ENCODE peak calls at places on chromosomes 13 and 19, in ten cellular contexts. One of them, this sample, is unnamed.

GRCh38 chr13:23794267-23795161 is 94.7 kb downstream of the MIPEP start:
- DNase-seq in uterus: no peak
- DNase-seq in A549: no peak
- DNase-seq in GM12878: peak
- DNase-seq in stomach: no peak
- DNase-seq in Peyer's patch: no peak
- DNase-seq in tibial nerve: no peak
- DNase-seq in esophagus squamous epithelium: no peak
- DNase-seq in ovary: no peak
- DNase-seq in NB4: no peak
- DNase-seq in this sample: no peak

GRCh38 chr13:44796597-44797517 is 192.4 kb downstream of the NUFIP1 start:
- DNase-seq in NB4: peak
- DNase-seq in Peyer's patch: no peak
- DNase-seq in tibial nerve: no peak
- DNase-seq in stomach: peak
- DNase-seq in uterus: no peak
- DNase-seq in esophagus squamous epithelium: no peak
- DNase-seq in A549: no peak
- DNase-seq in ovary: no peak
- DNase-seq in GM12878: no peak
- DNase-seq in this sample: no peak

GRCh38 chr19:13121551-13122274 is 3.6 kb downstream of the NACC1 start:
- DNase-seq in stomach: no peak
- DNase-seq in ovary: no peak
- DNase-seq in uterus: no peak
- DNase-seq in A549: no peak
- DNase-seq in Peyer's patch: no peak
- DNase-seq in tibial nerve: no peak
- DNase-seq in NB4: no peak
- DNase-seq in GM12878: no peak
- DNase-seq in esophagus squamous epithelium: no peak
- DNase-seq in this sample: no peak

GRCh38 chr13:66940113-66940512 is 290.0 kb downstream of the PCDH9 start:
- DNase-seq in stomach: no peak
- DNase-seq in A549: no peak
- DNase-seq in tibial nerve: no peak
- DNase-seq in uterus: no peak
- DNase-seq in esophagus squamous epithelium: no peak
- DNase-seq in Peyer's patch: no peak
- DNase-seq in GM12878: no peak
- DNase-seq in ovary: no peak
- DNase-seq in NB4: no peak
- DNase-seq in this sample: no peak

GRCh38 chr13:106919638-106920037 is 351.7 kb upstream of the ARGLU1 start:
- DNase-seq in GM12878: no peak
- DNase-seq in tibial nerve: no peak
- DNase-seq in Peyer's patch: no peak
- DNase-seq in A549: no peak
- DNase-seq in uterus: peak
- DNase-seq in NB4: no peak
- DNase-seq in stomach: no peak
- DNase-seq in esophagus squamous epithelium: no peak
- DNase-seq in ovary: peak
- DNase-seq in this sample: no peak

GRCh38 chr13:46961719-46962118 is 64.9 kb upstream of the HTR2A start:
- DNase-seq in uterus: no peak
- DNase-seq in ovary: no peak
- DNase-seq in GM12878: peak
- DNase-seq in NB4: peak
- DNase-seq in stomach: no peak
- DNase-seq in A549: no peak
- DNase-seq in Peyer's patch: no peak
- DNase-seq in esophagus squamous epithelium: no peak
- DNase-seq in tibial nerve: no peak
- DNase-seq in this sample: no peak

GRCh38 chr19:1213391-1214286 is 8.1 kb downstream of the STK11 start:
- DNase-seq in A549: no peak
- DNase-seq in stomach: peak
- DNase-seq in ovary: no peak
- DNase-seq in esophagus squamous epithelium: no peak
- DNase-seq in Peyer's patch: peak
- DNase-seq in tibial nerve: no peak
- DNase-seq in GM12878: peak
- DNase-seq in NB4: no peak
- DNase-seq in uterus: peak
- DNase-seq in this sample: no peak

GRCh38 chr19:10207026-10207425 is 12.3 kb upstream of the DNMT1 start:
- DNase-seq in GM12878: no peak
- DNase-seq in NB4: peak
- DNase-seq in A549: no peak
- DNase-seq in stomach: no peak
- DNase-seq in esophagus squamous epithelium: no peak
- DNase-seq in ovary: no peak
- DNase-seq in Peyer's patch: no peak
- DNase-seq in tibial nerve: no peak
- DNase-seq in uterus: no peak
- DNase-seq in this sample: no peak

GRCh38 chr13:95677564-95678386 is 836 bp downstream of the DNAJC3 start:
- DNase-seq in stomach: no peak
- DNase-seq in uterus: peak
- DNase-seq in esophagus squamous epithelium: no peak
- DNase-seq in Peyer's patch: peak
- DNase-seq in tibial nerve: no peak
- DNase-seq in NB4: peak
- DNase-seq in A549: peak
- DNase-seq in GM12878: no peak
- DNase-seq in ovary: no peak
- DNase-seq in this sample: no peak

GRCh38 chr13:66659291-66660012 is 570.7 kb downstream of the PCDH9 start:
- DNase-seq in ovary: no peak
- DNase-seq in uterus: no peak
- DNase-seq in A549: peak
- DNase-seq in NB4: no peak
- DNase-seq in GM12878: no peak
- DNase-seq in esophagus squamous epithelium: no peak
- DNase-seq in Peyer's patch: no peak
- DNase-seq in stomach: no peak
- DNase-seq in tibial nerve: no peak
- DNase-seq in this sample: no peak

GRCh38 chr19:16530540-16531379 is 11.5 kb downstream of the CHERP start:
- DNase-seq in A549: no peak
- DNase-seq in GM12878: no peak
- DNase-seq in tibial nerve: no peak
- DNase-seq in NB4: no peak
- DNase-seq in Peyer's patch: no peak
- DNase-seq in stomach: no peak
- DNase-seq in ovary: no peak
- DNase-seq in esophagus squamous epithelium: no peak
- DNase-seq in uterus: no peak
- DNase-seq in this sample: no peak

GRCh38 chr13:61531383-61532065 is 115.9 kb upstream of the PCDH20 start:
- DNase-seq in NB4: peak
- DNase-seq in ovary: no peak
- DNase-seq in esophagus squamous epithelium: no peak
- DNase-seq in stomach: no peak
- DNase-seq in GM12878: peak
- DNase-seq in uterus: no peak
- DNase-seq in Peyer's patch: no peak
- DNase-seq in A549: no peak
- DNase-seq in tibial nerve: no peak
- DNase-seq in this sample: no peak

GRCh38 chr19:46621191-46622117 is 3.4 kb downstream of the PTGIR start:
- DNase-seq in stomach: no peak
- DNase-seq in NB4: no peak
- DNase-seq in tibial nerve: no peak
- DNase-seq in ovary: no peak
- DNase-seq in A549: no peak
- DNase-seq in esophagus squamous epithelium: no peak
- DNase-seq in uterus: no peak
- DNase-seq in Peyer's patch: no peak
- DNase-seq in GM12878: no peak
- DNase-seq in this sample: no peak
- TF ChIP-seq CTCF in stomach: no peak
- TF ChIP-seq CTCF in NB4: peak
- TF ChIP-seq CTCF in tibial nerve: peak
- TF ChIP-seq CTCF in ovary: no peak
- TF ChIP-seq CTCF in A549: no peak
- TF ChIP-seq CTCF in esophagus squamous epithelium: no peak
- TF ChIP-seq CTCF in uterus: no peak
- TF ChIP-seq CTCF in Peyer's patch: no peak
- TF ChIP-seq CTCF in GM12878: peak
- TF ChIP-seq CTCF in this sample: no peak

DNA sequence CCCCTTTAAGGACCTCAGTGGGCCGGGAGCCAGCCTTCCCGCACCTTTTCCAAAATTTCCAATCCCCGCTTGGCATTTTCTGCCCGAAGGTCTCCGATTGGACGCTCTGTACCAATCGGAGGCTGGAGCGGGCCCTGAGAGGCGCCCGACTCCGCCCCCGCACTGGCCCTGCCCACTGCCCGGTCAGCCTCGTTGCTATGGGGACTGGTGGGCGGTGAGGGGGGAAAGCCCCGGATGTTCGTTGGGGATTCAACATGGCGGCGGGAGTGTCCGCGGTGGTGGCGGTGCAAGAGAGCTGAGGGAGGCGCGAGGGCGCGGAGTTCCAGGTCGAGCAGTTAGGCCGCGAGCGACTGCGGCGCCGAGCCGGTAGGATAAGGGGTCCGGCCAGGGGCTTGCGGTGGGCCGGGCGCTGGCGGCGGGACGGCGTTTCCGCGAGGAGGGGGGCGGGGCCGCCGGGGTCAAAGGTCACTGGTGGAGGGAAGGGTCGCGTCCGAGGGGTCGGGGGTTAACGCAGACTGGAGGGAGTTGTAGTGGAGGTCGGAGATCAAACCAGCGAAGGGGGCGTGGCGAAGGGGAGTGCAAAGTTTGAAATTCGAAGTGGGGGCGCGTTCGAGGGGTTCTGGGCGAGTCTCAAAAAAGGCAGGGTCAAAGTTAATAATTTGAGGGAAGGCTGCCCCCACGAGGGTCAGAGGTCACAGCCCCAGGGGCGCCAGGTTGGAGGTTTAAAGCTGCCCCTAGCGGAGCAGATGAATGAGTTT is at the start of gene PAK4:
- DNase-seq in tibial nerve: peak
- DNase-seq in esophagus squamous epithelium: peak
- DNase-seq in NB4: peak
- DNase-seq in stomach: peak
- DNase-seq in GM12878: peak
- DNase-seq in uterus: peak
- DNase-seq in A549: peak
- DNase-seq in ovary: peak
- DNase-seq in Peyer's patch: peak
- DNase-seq in this sample: peak
- TF ChIP-seq POLR2A in tibial nerve: peak
- TF ChIP-seq POLR2A in esophagus squamous epithelium: peak
- TF ChIP-seq POLR2A in NB4: peak
- TF ChIP-seq POLR2A in stomach: no peak
- TF ChIP-seq POLR2A in GM12878: peak
- TF ChIP-seq POLR2A in uterus: peak
- TF ChIP-seq POLR2A in A549: peak
- TF ChIP-seq POLR2A in ovary: peak
- TF ChIP-seq POLR2A in Peyer's patch: peak
- TF ChIP-seq POLR2A in this sample: peak

DNA sequence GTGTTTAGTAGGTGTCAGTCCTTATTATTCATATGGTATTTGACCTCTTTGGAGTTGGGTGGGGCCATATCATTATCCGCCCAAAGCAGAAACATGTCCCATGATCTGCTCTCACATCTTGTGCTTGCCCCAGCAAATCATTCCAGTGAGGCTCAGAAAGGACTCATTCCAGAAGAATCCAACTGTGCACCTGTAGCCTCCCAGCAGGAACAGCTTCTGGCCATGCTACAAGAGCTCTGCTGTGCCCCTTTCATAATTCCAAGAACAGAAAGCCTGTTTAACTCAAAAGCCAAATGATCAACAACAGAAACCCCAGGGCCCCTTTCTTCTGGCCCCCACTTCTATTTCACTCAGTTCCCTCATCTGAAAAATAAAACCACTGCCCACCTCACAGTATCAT is 673.1 kb downstream of the DIAPH3 start:
- DNase-seq in tibial nerve: no peak
- DNase-seq in A549: no peak
- DNase-seq in Peyer's patch: no peak
- DNase-seq in NB4: no peak
- DNase-seq in ovary: no peak
- DNase-seq in GM12878: no peak
- DNase-seq in uterus: no peak
- DNase-seq in esophagus squamous epithelium: no peak
- DNase-seq in stomach: no peak
- DNase-seq in this sample: no peak
- TF ChIP-seq CTCF in tibial nerve: no peak
- TF ChIP-seq CTCF in A549: no peak
- TF ChIP-seq CTCF in Peyer's patch: no peak
- TF ChIP-seq CTCF in NB4: no peak
- TF ChIP-seq CTCF in ovary: no peak
- TF ChIP-seq CTCF in GM12878: no peak
- TF ChIP-seq CTCF in uterus: no peak
- TF ChIP-seq CTCF in esophagus squamous epithelium: no peak
- TF ChIP-seq CTCF in stomach: no peak
- TF ChIP-seq CTCF in this sample: no peak

GRCh38 chr13:48798180-48798579 is 144.5 kb downstream of the CYSLTR2 start:
- DNase-seq in uterus: no peak
- DNase-seq in tibial nerve: no peak
- DNase-seq in stomach: no peak
- DNase-seq in ovary: no peak
- DNase-seq in NB4: no peak
- DNase-seq in esophagus squamous epithelium: no peak
- DNase-seq in A549: no peak
- DNase-seq in Peyer's patch: no peak
- DNase-seq in GM12878: no peak
- DNase-seq in this sample: no peak

GRCh38 chr13:48797127-48797526 is 143.4 kb downstream of the CYSLTR2 start:
- DNase-seq in esophagus squamous epithelium: no peak
- DNase-seq in GM12878: no peak
- DNase-seq in stomach: no peak
- DNase-seq in NB4: no peak
- DNase-seq in uterus: no peak
- DNase-seq in Peyer's patch: no peak
- DNase-seq in ovary: no peak
- DNase-seq in tibial nerve: no peak
- DNase-seq in A549: no peak
- DNase-seq in this sample: no peak

GRCh38 chr13:48801255-48801654 is 147.5 kb downstream of the CYSLTR2 start:
- DNase-seq in stomach: no peak
- DNase-seq in ovary: no peak
- DNase-seq in A549: no peak
- DNase-seq in uterus: no peak
- DNase-seq in Peyer's patch: no peak
- DNase-seq in GM12878: no peak
- DNase-seq in esophagus squamous epithelium: no peak
- DNase-seq in tibial nerve: no peak
- DNase-seq in NB4: no peak
- DNase-seq in this sample: no peak

DNA sequence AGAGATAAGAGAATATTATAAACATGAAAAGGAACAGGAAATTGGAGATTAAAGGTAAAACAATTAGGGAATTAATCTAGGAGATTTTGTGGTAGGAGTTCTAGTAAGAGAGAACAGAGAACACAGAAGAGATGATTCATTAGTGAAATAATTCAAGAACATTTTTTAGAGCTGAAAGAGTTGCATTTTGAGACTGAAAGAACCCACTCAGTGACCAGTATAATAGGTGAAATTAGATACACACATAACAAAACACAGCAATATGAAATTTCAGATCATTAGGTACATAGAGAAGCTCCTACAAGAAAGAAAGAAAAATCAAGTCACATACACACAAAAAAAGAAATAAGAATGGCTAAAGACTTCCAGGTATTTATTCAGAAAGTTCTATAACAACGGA is 144.0 kb downstream of the CYSLTR2 start:
- DNase-seq in A549: no peak
- DNase-seq in Peyer's patch: no peak
- DNase-seq in ovary: no peak
- DNase-seq in GM12878: no peak
- DNase-seq in NB4: no peak
- DNase-seq in uterus: no peak
- DNase-seq in esophagus squamous epithelium: no peak
- DNase-seq in stomach: no peak
- DNase-seq in tibial nerve: no peak
- DNase-seq in this sample: no peak
- TF ChIP-seq POLR2A in A549: no peak
- TF ChIP-seq POLR2A in Peyer's patch: no peak
- TF ChIP-seq POLR2A in ovary: no peak
- TF ChIP-seq POLR2A in GM12878: no peak
- TF ChIP-seq POLR2A in NB4: no peak
- TF ChIP-seq POLR2A in uterus: no peak
- TF ChIP-seq POLR2A in esophagus squamous epithelium: no peak
- TF ChIP-seq POLR2A in stomach: no peak
- TF ChIP-seq POLR2A in tibial nerve: no peak
- TF ChIP-seq POLR2A in this sample: no peak